ENCODE peak calls at places on chromosomes 11 and 22, in ten cellular contexts. S is transverse colon, K is tibial nerve, Q is NB4, J is heart left ventricle, X is GM12891, Z is IMR-90, E is K562, B is lower leg skin, A is esophagus muscularis mucosa. C is an unnamed sample.

GRCh38 chr11:101363706-101364275 is 220.0 kb downstream of the TRPC6 start:
- DNase-seq in E (no peak), Z (no peak), S (no peak), X (no peak), Q (no peak), B (no peak), K (no peak), A (no peak), J (no peak), C (no peak)

GRCh38 chr11:64385953-64386704 is 27.2 kb downstream of the RPS6KA4 start:
- DNase-seq in S (no peak), Q (peak), A (no peak), X (no peak), Z (peak), K (no peak), J (no peak), E (no peak), B (no peak), C (no peak)

GRCh38 chr22:35037089-35037488 is 28.9 kb upstream of the ISX start:
- DNase-seq in Q (peak), B (no peak), J (no peak), E (no peak), S (no peak), A (no peak), Z (no peak), X (no peak), K (no peak), C (no peak)

GRCh38 chr11:80441821-80442220 is 1001.0 kb upstream of the TENM4 start:
- DNase-seq in K (no peak), Z (peak), Q (no peak), J (no peak), B (no peak), A (no peak), S (no peak), X (no peak), E (no peak), C (no peak)

GRCh38 chr22:27635852-27636251 is 165.7 kb downstream of the MN1 start:
- DNase-seq in J (no peak), S (no peak), Q (no peak), X (no peak), A (no peak), K (no peak), B (no peak), Z (no peak), E (no peak), C (no peak)

GRCh38 chr22:47544696-47545095 is 782.2 kb downstream of the TBC1D22A start:
- DNase-seq in X (no peak), Q (no peak), J (no peak), K (no peak), B (no peak), E (no peak), S (no peak), Z (no peak), A (peak), C (no peak)

GRCh38 chr11:68650801-68651200 is 33.5 kb upstream of the GAL start:
- DNase-seq in Z (no peak), K (no peak), S (no peak), Q (no peak), E (no peak), A (no peak), X (no peak), J (no peak), B (no peak), C (no peak)

GRCh38 chr11:35151241-35151640 is 12.3 kb downstream of the CD44 start:
- DNase-seq in J (no peak), Z (no peak), K (no peak), A (no peak), Q (no peak), E (no peak), X (no peak), S (no peak), B (no peak), C (no peak)

GRCh38 chr11:23112987-23113886 is 253.0 kb upstream of the CCDC179 start:
- DNase-seq in X (peak), A (no peak), B (no peak), Z (peak), E (no peak), J (no peak), Q (peak), K (no peak), S (peak), C (peak)

GRCh38 chr11:119085523-119085878 is 820 bp downstream of the HMBS start:
- DNase-seq in S (peak), K (no peak), Q (no peak), A (no peak), Z (no peak), E (peak), B (no peak), J (peak), X (no peak), C (peak)

GRCh38 chr22:42619261-42620063 is 4.8 kb upstream of the POLDIP3 start:
- DNase-seq in B (no peak), Z (no peak), J (no peak), S (peak), E (no peak), K (no peak), Q (no peak), X (no peak), A (no peak), C (no peak)

GRCh38 chr11:3955299-3955665 is 99.8 kb downstream of the STIM1 start:
- DNase-seq in J (no peak), E (no peak), S (no peak), K (no peak), A (no peak), Q (no peak), Z (no peak), B (no peak), X (no peak), C (no peak)

GRCh38 chr11:33147559-33147958 is 13.7 kb downstream of the CSTF3 start:
- DNase-seq in A (no peak), S (no peak), E (no peak), K (no peak), Q (no peak), X (no peak), J (no peak), Z (peak), B (no peak), C (no peak)

GRCh38 chr11:106724293-106724892 is 293.9 kb downstream of the GUCY1A2 start:
- DNase-seq in Z (peak), E (no peak), B (no peak), J (no peak), S (no peak), X (no peak), K (no peak), A (no peak), Q (peak), C (no peak)

GRCh38 chr11:47923667-47924066 is 56.7 kb upstream of the PTPRJ start:
- DNase-seq in J (peak), X (no peak), E (no peak), Z (peak), Q (no peak), S (no peak), K (peak), B (no peak), A (no peak), C (no peak)

GRCh38 chr22:50270302-50271010 is at the start of gene MAPK11:
- DNase-seq in K (peak), E (peak), Q (peak), A (no peak), J (peak), X (peak), B (peak), Z (peak), S (peak), C (peak)

GRCh38 chr22:23237841-23238240 is 57.5 kb downstream of the BCR start:
- DNase-seq in J (no peak), S (no peak), A (no peak), K (no peak), E (peak), Z (no peak), B (no peak), X (no peak), Q (no peak), C (no peak)

GRCh38 chr11:69705901-69706787 is 2.3 kb upstream of the FGF19 start:
- DNase-seq in X (no peak), A (no peak), E (no peak), J (no peak), S (no peak), Q (no peak), B (no peak), K (no peak), Z (no peak), C (no peak)

GRCh38 chr22:23035557-23036277 is 34.6 kb upstream of the GNAZ start:
- DNase-seq in X (no peak), S (no peak), B (no peak), Q (no peak), A (peak), J (no peak), K (no peak), Z (no peak), E (peak), C (no peak)

GRCh38 chr11:81059356-81059755 is 1618.5 kb upstream of the TENM4 start:
- DNase-seq in K (no peak), B (no peak), S (no peak), J (no peak), Z (no peak), E (no peak), A (no peak), Q (no peak), X (no peak), C (no peak)

GRCh38 chr11:116109228-116109627 is 605.0 kb upstream of the CADM1 start:
- DNase-seq in X (no peak), Z (peak), A (no peak), Q (peak), E (peak), K (no peak), S (no peak), B (peak), J (no peak), C (peak)

GRCh38 chr22:49253656-49254055 is 574.0 kb downstream of the BRD1 start:
- DNase-seq in K (no peak), B (peak), E (no peak), Z (no peak), J (no peak), X (no peak), S (no peak), A (no peak), Q (no peak), C (no peak)

GRCh38 chr11:64526795-64527194 is 64.2 kb upstream of the SLC22A12 start:
- DNase-seq in S (no peak), X (no peak), B (no peak), Q (no peak), A (no peak), E (no peak), Z (no peak), J (no peak), K (no peak), C (no peak)

GRCh38 chr11:20376162-20376561 is 11.4 kb upstream of the PRMT3 start:
- DNase-seq in Z (no peak), B (no peak), X (no peak), Q (no peak), J (no peak), K (no peak), A (no peak), S (no peak), E (no peak), C (no peak)

GRCh38 chr11:8839957-8840945 is 70.7 kb upstream of the AKIP1 start:
- DNase-seq in S (peak), A (no peak), J (peak), K (no peak), Z (peak), Q (no peak), E (no peak), B (no peak), X (no peak), C (no peak)

GRCh38 chr22:46010951-46011626 is 34.1 kb upstream of the WNT7B start:
- DNase-seq in X (no peak), S (no peak), J (no peak), K (no peak), E (no peak), B (peak), Z (no peak), Q (no peak), A (no peak), C (no peak)
- TF ChIP-seq POLR2A in X (no peak), S (no peak), J (no peak), K (no peak), E (no peak), B (no peak), Z (no peak), Q (no peak), A (no peak), C (no peak)

GRCh38 chr22:46272196-46272595 is 4.4 kb downstream of the TTC38 start:
- DNase-seq in K (no peak), X (no peak), Q (no peak), B (no peak), S (no peak), A (no peak), E (no peak), J (no peak), Z (no peak), C (no peak)

GRCh38 chr22:46262449-46263207 is 515 bp downstream of the PKDREJ start:
- DNase-seq in Z (peak), X (no peak), A (no peak), Q (no peak), S (peak), B (peak), E (no peak), K (peak), J (peak), C (peak)

GRCh38 chr22:46263208-46263575 is at the start of gene PKDREJ:
- DNase-seq in X (no peak), K (no peak), B (no peak), E (no peak), Z (no peak), A (no peak), Q (no peak), J (no peak), S (no peak), C (no peak)

GRCh38 chr22:46269564-46269963 is 1.8 kb downstream of the TTC38 start:
- DNase-seq in Z (no peak), S (no peak), Q (no peak), K (no peak), E (no peak), X (no peak), B (no peak), J (no peak), A (no peak), C (no peak)

DNA sequence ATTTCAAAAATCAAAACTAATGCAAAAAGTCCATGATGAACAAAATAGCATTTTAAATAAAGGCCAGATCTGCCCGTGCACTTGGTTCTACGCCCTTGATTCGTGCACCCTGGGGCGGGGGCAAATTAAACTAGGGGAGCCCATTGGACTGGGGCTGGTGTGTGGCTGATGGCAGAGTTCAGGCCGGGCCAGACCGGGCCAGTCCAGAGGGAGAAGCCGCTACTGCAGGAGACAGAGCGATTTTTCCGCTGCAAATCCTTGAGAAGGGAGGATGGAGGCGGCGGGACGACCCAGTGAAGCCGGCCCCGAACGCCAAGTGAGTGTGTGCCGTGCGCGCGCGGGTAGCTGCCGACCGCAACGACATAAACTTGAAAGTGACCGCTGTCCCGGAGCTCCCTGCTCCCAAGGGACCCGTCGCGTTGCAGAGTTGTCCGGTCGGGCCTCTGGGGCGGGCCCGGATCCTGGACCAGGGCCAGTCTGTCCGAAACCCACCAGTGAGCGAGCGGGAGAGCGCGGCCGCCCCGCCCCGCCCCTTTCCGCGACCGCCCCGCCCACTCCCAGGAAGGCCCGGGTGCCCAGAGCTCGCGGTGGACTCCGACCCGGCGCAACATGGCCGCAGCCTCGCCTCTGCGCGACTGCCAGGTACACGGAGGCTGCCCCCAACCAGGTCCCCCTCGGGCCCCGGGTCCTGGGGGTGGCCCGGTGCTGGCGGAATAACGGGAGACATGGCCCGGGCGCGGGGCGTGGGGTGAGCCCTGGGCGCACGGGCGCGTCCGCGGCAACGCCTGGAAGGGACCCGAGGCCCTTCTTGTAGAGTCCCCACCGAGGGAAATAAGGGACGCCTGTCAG is at the start of gene TTC38:
- DNase-seq in E (peak), Z (peak), S (peak), B (peak), X (peak), A (peak), Q (peak), J (peak), K (peak), C (peak)
- TF ChIP-seq POLR2A in E (peak), Z (peak), S (peak), B (no peak), X (no peak), A (no peak), Q (peak), J (peak), K (peak), C (peak)

DNA sequence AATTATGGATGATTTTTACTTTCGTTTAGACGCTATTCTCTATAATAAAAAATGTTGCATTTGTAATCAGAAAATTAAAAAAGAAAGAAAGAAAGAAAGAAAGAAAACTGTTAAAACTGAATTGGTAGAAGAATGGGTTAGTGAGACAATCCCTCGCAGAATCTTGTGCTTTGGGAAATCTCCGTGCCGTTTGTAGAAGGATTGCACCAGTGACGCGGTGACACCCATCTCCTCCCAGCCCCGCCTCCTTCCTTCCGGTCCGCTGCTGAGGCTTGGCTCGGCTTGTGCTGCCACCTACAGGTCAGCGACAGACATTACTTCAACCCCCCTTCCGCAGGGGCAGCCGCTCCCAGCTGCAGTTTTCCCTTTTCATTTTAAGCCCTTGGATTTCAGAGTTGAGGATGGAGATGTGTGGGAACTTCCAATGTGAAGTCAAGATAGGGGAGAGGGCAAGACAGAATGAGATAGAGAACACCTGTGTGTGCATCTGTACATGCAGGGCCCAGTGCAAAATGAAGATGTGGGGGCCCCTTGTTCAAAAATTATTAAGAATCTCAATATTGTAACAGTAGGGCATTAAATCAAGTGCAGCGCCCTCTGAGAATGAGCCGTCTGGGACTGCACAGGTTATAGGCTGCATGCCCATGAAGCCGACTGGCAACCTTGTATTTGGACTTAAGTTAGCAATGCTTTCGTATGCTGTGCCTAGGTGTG is 41.1 kb downstream of the TST start:
- DNase-seq in A (peak), J (peak), Q (peak), S (peak), X (peak), B (peak), Z (peak), K (peak), E (peak), C (peak)
- TF ChIP-seq POLR2A in A (no peak), J (no peak), Q (no peak), S (no peak), X (no peak), B (no peak), Z (no peak), K (peak), E (no peak), C (no peak)

GRCh38 chr11:17353228-17354021 is 1.8 kb downstream of the NCR3LG1 start:
- DNase-seq in Z (peak), E (peak), Q (peak), S (peak), X (peak), A (no peak), J (peak), B (peak), K (peak), C (peak)
- TF ChIP-seq POLR2A in Z (peak), E (peak), Q (peak), S (peak), X (no peak), A (no peak), J (no peak), B (no peak), K (no peak), C (peak)

GRCh38 chr11:111368285-111368560 is 10.9 kb downstream of the POU2AF1 start:
- DNase-seq in Z (no peak), B (no peak), A (no peak), E (no peak), X (no peak), K (no peak), S (no peak), J (no peak), Q (no peak), C (no peak)
- TF ChIP-seq POLR2A in Z (no peak), B (no peak), A (no peak), E (no peak), X (peak), K (no peak), S (no peak), J (no peak), Q (no peak), C (no peak)

C was measured in erythroblast.